ENCODE peak calls at places on chromosomes 7 and 10, in six cellular contexts. Y, K, A, J, B and X are unnamed samples.

GRCh38 chr10:113441220-113441619 is 111.6 kb upstream of the HABP2 start:
- DNase-seq in Y (peak), K (no peak), A (no peak), J (no peak), B (no peak), X (no peak)

GRCh38 chr7:93830141-93830925 is 60.2 kb downstream of the TFPI2 start:
- DNase-seq in Y (no peak), K (no peak), A (no peak), J (no peak), B (no peak), X (no peak)

GRCh38 chr10:133326745-133327650 is 9.7 kb downstream of the CALY start:
- DNase-seq in Y (no peak), K (no peak), A (no peak), J (no peak), B (no peak), X (peak)

GRCh38 chr10:133353202-133353959 is 4.4 kb downstream of the FUOM start:
- DNase-seq in Y (no peak), K (no peak), A (no peak), J (no peak), B (no peak), X (no peak)

GRCh38 chr7:18941197-18941596 is 176.2 kb downstream of the TWIST1 start:
- DNase-seq in Y (no peak), K (no peak), A (no peak), J (no peak), B (no peak), X (peak)

GRCh38 chr10:47192273-47192672 is 107.7 kb upstream of the GDF10 start:
- DNase-seq in Y (no peak), K (no peak), A (no peak), J (no peak), B (no peak), X (no peak)

GRCh38 chr10:49331431-49331830 is 32.5 kb downstream of the C10orf71 start:
- DNase-seq in Y (no peak), K (no peak), A (no peak), J (no peak), B (no peak), X (no peak)

GRCh38 chr10:103618575-103619423 is 125.3 kb downstream of the NEURL1 start:
- DNase-seq in Y (peak), K (peak), A (no peak), J (no peak), B (no peak), X (peak)

GRCh38 chr10:115772606-115773005 is 500.4 kb downstream of the GFRA1 start:
- DNase-seq in Y (no peak), K (no peak), A (no peak), J (no peak), B (no peak), X (peak)

GRCh38 chr7:1931248-1931950 is 261.3 kb downstream of the ELFN1 start:
- DNase-seq in Y (no peak), K (no peak), A (no peak), J (no peak), B (no peak), X (peak)

GRCh38 chr10:115129752-115130151 is 36.6 kb downstream of the ATRNL1 start:
- DNase-seq in Y (no peak), K (no peak), A (no peak), J (no peak), B (no peak), X (peak)

GRCh38 chr7:137933270-137934017 is 68.4 kb downstream of the CREB3L2 start:
- DNase-seq in Y (peak), K (peak), A (no peak), J (no peak), B (no peak), X (peak)

GRCh38 chr7:74544706-74545469 is 91.2 kb downstream of the GTF2IRD1 start:
- DNase-seq in Y (peak), K (no peak), A (no peak), J (no peak), B (no peak), X (peak)

GRCh38 chr10:86401588-86402282 is 35.1 kb upstream of the GRID1 start:
- DNase-seq in Y (peak), K (no peak), A (peak), J (no peak), B (no peak), X (peak)

GRCh38 chr10:87656431-87657072 is 3.1 kb upstream of the PAPSS2 start:
- DNase-seq in Y (no peak), K (no peak), A (no peak), J (no peak), B (no peak), X (peak)

GRCh38 chr10:102152545-102152890 is 329 bp downstream of the NOLC1 start:
- DNase-seq in Y (peak), K (no peak), A (no peak), J (no peak), B (peak), X (peak)

GRCh38 chr7:81470084-81470723 is 299.6 kb downstream of the HGF start:
- DNase-seq in Y (peak), K (peak), A (no peak), J (no peak), B (no peak), X (peak)